ENCODE peak calls at places on chromosomes 5 and 9, in eight cellular contexts. G is ELR, F is nephron progenitor cell, J is glomerular endothelial cell, W is GDM1, N is fibroblast of mammary gland, S is epithelial cell of proximal tubule, I is hippocampal formation. V is an unnamed sample.

GRCh38 chr9:124015661-124016131 is 4.1 kb downstream of the LHX2 start:
- DNase-seq in W (no peak), N (no peak), J (no peak), I (no peak), S (no peak), G (no peak), F (no peak), V (no peak)

GRCh38 chr9:70406446-70406862 is 8.0 kb downstream of the KLF9 start:
- DNase-seq in N (peak; percentile 79), W (no peak), I (peak; percentile 19), F (peak; percentile 47), G (peak; percentile 57), S (no peak), J (no peak), V (peak; percentile 11)

GRCh38 chr9:134136117-134136996 is 475 bp downstream of the WDR5 start:
- DNase-seq in F (peak; percentile 50), S (no peak), I (no peak), J (no peak), W (no peak), G (peak; percentile 37), N (peak; percentile 24), V (peak; percentile 35)

GRCh38 chr5:150540615-150541396 is 32.9 kb downstream of the NDST1 start:
- DNase-seq in S (no peak), W (no peak), G (peak; percentile 84), F (no peak), I (no peak), N (peak; percentile 93), J (peak; percentile 76), V (no peak)

GRCh38 chr5:149611327-149611726 is 30.0 kb downstream of the ARHGEF37 start:
- DNase-seq in I (no peak), W (no peak), F (no peak), J (no peak), S (no peak), N (peak; percentile 79), G (peak; percentile 62), V (no peak)

GRCh38 chr9:13719981-13720380 is 440.5 kb upstream of the MPDZ start:
- DNase-seq in W (no peak), S (no peak), N (peak; percentile 91), F (no peak), I (no peak), G (peak; percentile 17), J (no peak), V (no peak)

GRCh38 chr5:80076131-80077101 is 41.3 kb downstream of the THBS4 start:
- DNase-seq in G (no peak), N (no peak), J (no peak), F (no peak), S (no peak), I (no peak), W (no peak), V (no peak)

GRCh38 chr5:5044240-5044840 is 95.8 kb upstream of the ADAMTS16 start:
- DNase-seq in W (no peak), G (no peak), S (no peak), N (no peak), J (no peak), I (no peak), F (no peak), V (no peak)

V was measured in germinal center.